ENCODE peak calls at places on chromosomes 3 and 15, in seven cellular contexts. L is central memory CD4-positive, alpha-beta T cell; B is iPS-NIHi11; V is T-helper 2 cell; E is C1 segment of cervical spinal cord; Q is stromal cell of bone marrow; A is stimulated activated CD4-positive, alpha-beta T cell treated with anti-CD3 and anti-CD28 coated beads, Interleukin-1b, Interleukin-23, amount 100 ng/mL, for 24 hours. C is an unnamed sample.

GRCh38 chr15:86336051-86336788 is 256.5 kb downstream of the AGBL1 start:
- DNase-seq in Q (peak), V (no peak), A (peak), L (no peak), E (no peak), B (no peak), C (no peak)

GRCh38 chr3:195859061-195859845 is 47.5 kb upstream of the MUC4 start:
- DNase-seq in B (peak), Q (peak), L (peak), A (peak), V (peak), E (peak), C (peak)

GRCh38 chr3:5017953-5018531 is 38.8 kb downstream of the BHLHE40 start:
- DNase-seq in B (no peak), V (no peak), L (no peak), E (no peak), A (no peak), Q (peak), C (no peak)

GRCh38 chr15:66294932-66295235 is 1.5 kb downstream of the DIS3L start:
- DNase-seq in B (no peak), A (no peak), E (no peak), V (no peak), L (no peak), Q (peak), C (no peak)

GRCh38 chr3:124669470-124669869 is 60.8 kb upstream of the UMPS start:
- DNase-seq in Q (peak), V (no peak), B (no peak), L (no peak), A (no peak), E (no peak), C (no peak)

GRCh38 chr15:51672100-51672731 is 9.1 kb upstream of the SCG3 start:
- DNase-seq in E (peak), Q (no peak), V (no peak), B (peak), A (no peak), L (no peak), C (no peak)

GRCh38 chr3:188490416-188490815 is 336.5 kb downstream of the LPP start:
- DNase-seq in E (no peak), L (no peak), A (no peak), V (no peak), B (no peak), Q (no peak), C (no peak)

GRCh38 chr3:10782011-10782410 is 34.0 kb upstream of the SLC6A11 start:
- DNase-seq in Q (no peak), L (no peak), E (no peak), A (no peak), V (no peak), B (no peak), C (no peak)

GRCh38 chr3:121895121-121895520 is 920 bp downstream of the SLC15A2 start:
- DNase-seq in V (no peak), A (no peak), B (no peak), Q (no peak), L (no peak), E (no peak), C (no peak)

GRCh38 chr3:127744216-127744815 is 71.6 kb downstream of the ABTB1 start:
- DNase-seq in E (no peak), A (no peak), B (no peak), Q (no peak), L (no peak), V (no peak), C (no peak)

GRCh38 chr15:66767370-66767769 is 65.3 kb downstream of the SMAD6 start:
- DNase-seq in L (no peak), Q (no peak), E (peak), A (no peak), B (no peak), V (no peak), C (no peak)

GRCh38 chr3:195715583-195716266 is 5.1 kb upstream of the MUC20 start:
- DNase-seq in E (no peak), Q (peak), L (no peak), B (no peak), A (peak), V (no peak), C (no peak)

GRCh38 chr15:74174216-74174965 is 881 bp downstream of the ISLR start:
- DNase-seq in E (no peak), A (no peak), L (no peak), B (no peak), Q (peak), V (no peak), C (no peak)

GRCh38 chr3:193843447-193844301 is 250.7 kb downstream of the OPA1 start:
- DNase-seq in A (no peak), V (no peak), Q (no peak), L (no peak), B (no peak), E (no peak), C (no peak)

GRCh38 chr3:69359916-69360315 is 26.0 kb downstream of the FRMD4B start:
- DNase-seq in V (no peak), B (no peak), A (no peak), Q (no peak), L (no peak), E (no peak), C (no peak)

GRCh38 chr15:97547381-97547780 is 413.1 kb upstream of the ARRDC4 start:
- DNase-seq in E (no peak), V (no peak), Q (no peak), L (no peak), B (no peak), A (no peak), C (no peak)

GRCh38 chr3:189664311-189664710 is 33.1 kb downstream of the TP63 start:
- DNase-seq in A (no peak), B (peak), E (no peak), V (no peak), Q (peak), L (no peak), C (no peak)

GRCh38 chr3:177358968-177359600 is 161.8 kb upstream of the TBL1XR1 start:
- DNase-seq in E (peak), B (peak), L (peak), V (no peak), Q (no peak), A (no peak), C (no peak)

GRCh38 chr3:43695443-43695842 is 4.7 kb downstream of the ABHD5 start:
- DNase-seq in Q (peak), A (no peak), B (no peak), E (no peak), V (no peak), L (no peak), C (no peak)

GRCh38 chr3:139312959-139313358 is 30.9 kb upstream of the MRPS22 start:
- DNase-seq in Q (no peak), E (no peak), V (no peak), B (no peak), A (no peak), L (no peak), C (no peak)

GRCh38 chr15:66405605-66406004 is 18.9 kb downstream of the MAP2K1 start:
- DNase-seq in B (no peak), Q (peak), V (no peak), E (no peak), A (no peak), L (no peak), C (no peak)

GRCh38 chr15:66566963-66567531 is 1.2 kb upstream of the LCTL start:
- DNase-seq in V (peak), L (peak), A (peak), Q (peak), E (peak), B (peak), C (peak)

GRCh38 chr15:77815015-77815414 is 182.3 kb upstream of the LINGO1 start:
- DNase-seq in L (no peak), B (no peak), V (no peak), Q (no peak), E (no peak), A (no peak), C (no peak)

GRCh38 chr3:37624276-37624675 is 237.4 kb upstream of the CTDSPL start:
- DNase-seq in Q (no peak), L (no peak), A (no peak), E (no peak), V (no peak), B (no peak), C (no peak)

C was measured in D721Med.